ENCODE peak calls at places on chromosomes 12 and 14, in eight cellular contexts. H is memory B cell; J is stimulated activated CD4-positive, alpha-beta T cell treated with anti-CD3 and anti-CD28 coated beads, Interleukin-2, amount 100 ng/mL, for 48 hours; U is germinal center; C is cardiac fibroblast; M is sigmoid colon; Y is astrocyte of the cerebellum; L is foreskin fibroblast. I is an unnamed sample.
A peak's percentile ranks its signal among the peaks of the same experiment; 100 is the strongest.

GRCh38 chr12:128783129-128783574 is 40.6 kb downstream of the SLC15A4 start:
- DNase-seq in H (peak; percentile 68), J (peak; percentile 23), U (peak; percentile 57), C (peak; percentile 62), M (peak; percentile 14), Y (no peak), L (peak; percentile 14), I (no peak)

GRCh38 chr14:92122351-92122677 is 545 bp downstream of the CPSF2 start:
- DNase-seq in H (no peak), J (no peak), U (peak; percentile 11), C (peak; percentile 47), M (no peak), Y (no peak), L (no peak), I (no peak)

GRCh38 chr14:80762829-80763228 is 178.7 kb downstream of the CEP128 start:
- DNase-seq in H (no peak), J (no peak), U (no peak), C (no peak), M (no peak), Y (no peak), L (no peak), I (no peak)

GRCh38 chr12:51521554-51522276 is 69.3 kb upstream of the SCN8A start:
- DNase-seq in H (no peak), J (no peak), U (no peak), C (peak; percentile 10), M (no peak), Y (no peak), L (no peak), I (no peak)

GRCh38 chr12:19757317-19757877 is 318.1 kb downstream of the AEBP2 start:
- DNase-seq in H (no peak), J (no peak), U (no peak), C (peak; percentile 70), M (no peak), Y (peak; percentile 56), L (no peak), I (no peak)

GRCh38 chr14:63938198-63939005 is 85.6 kb downstream of the SYNE2 start:
- DNase-seq in H (no peak), J (no peak), U (peak; percentile 13), C (no peak), M (no peak), Y (no peak), L (no peak), I (no peak)

GRCh38 chr12:583251-583869 is 79.9 kb downstream of the NINJ2 start:
- DNase-seq in H (no peak), J (no peak), U (no peak), C (no peak), M (peak; percentile 59), Y (no peak), L (no peak), I (no peak)

GRCh38 chr12:53492830-53493609 is 6.2 kb downstream of the MAP3K12 start:
- DNase-seq in H (peak; percentile 84), J (peak; percentile 83), U (peak; percentile 89), C (peak; percentile 86), M (peak; percentile 97), Y (peak; percentile 49), L (peak; percentile 83), I (peak; percentile 95)

GRCh38 chr12:50050410-50051280 is 6.8 kb upstream of the ASIC1 start:
- DNase-seq in H (no peak), J (no peak), U (no peak), C (peak; percentile 66), M (peak; percentile 93), Y (no peak), L (peak; percentile 47), I (no peak)

GRCh38 chr12:53978477-53979356 is 4.0 kb upstream of the HOTAIR start:
- DNase-seq in H (no peak), J (no peak), U (no peak), C (no peak), M (no peak), Y (no peak), L (peak; percentile 89), I (no peak)

GRCh38 chr12:88922816-88923215 is 342.5 kb upstream of the KITLG start:
- DNase-seq in H (no peak), J (no peak), U (no peak), C (peak; percentile 58), M (no peak), Y (no peak), L (no peak), I (no peak)

GRCh38 chr12:113762155-113762848 is 203.8 kb downstream of the RBM19 start:
- DNase-seq in H (no peak), J (no peak), U (no peak), C (no peak), M (no peak), Y (no peak), L (no peak), I (no peak)

GRCh38 chr12:50550530-50551223 is 45.9 kb downstream of the DIP2B start:
- DNase-seq in H (no peak), J (no peak), U (no peak), C (peak; percentile 64), M (no peak), Y (no peak), L (peak; percentile 37), I (no peak)

GRCh38 chr12:13181375-13182070 is 15.0 kb upstream of the EMP1 start:
- DNase-seq in H (no peak), J (no peak), U (no peak), C (no peak), M (no peak), Y (no peak), L (no peak), I (no peak)

GRCh38 chr12:60205500-60205899 is 609.7 kb downstream of the SLC16A7 start:
- DNase-seq in H (no peak), J (no peak), U (no peak), C (peak; percentile 70), M (no peak), Y (peak; percentile 26), L (peak; percentile 42), I (no peak)

GRCh38 chr14:38716871-38717270 is 386.2 kb downstream of the SEC23A start:
- DNase-seq in H (no peak), J (no peak), U (no peak), C (no peak), M (no peak), Y (no peak), L (no peak), I (no peak)

GRCh38 chr12:27652174-27652763 is 44.0 kb upstream of the REP15 start:
- DNase-seq in H (peak; percentile 25), J (peak; percentile 32), U (peak; percentile 34), C (peak; percentile 91), M (no peak), Y (peak; percentile 80), L (peak; percentile 69), I (no peak)

GRCh38 chr12:124379938-124380754 is 85.3 kb downstream of the RFLNA start:
- DNase-seq in H (no peak), J (no peak), U (no peak), C (peak; percentile 92), M (peak; percentile 94), Y (peak; percentile 82), L (peak; percentile 86), I (no peak)

GRCh38 chr14:61925043-61925442 is 162.8 kb downstream of the SNAPC1 start:
- DNase-seq in H (peak; percentile 14), J (no peak), U (no peak), C (peak; percentile 40), M (no peak), Y (peak; percentile 19), L (no peak), I (no peak)

GRCh38 chr12:89655851-89656250 is 52.8 kb downstream of the ATP2B1 start:
- DNase-seq in H (no peak), J (no peak), U (no peak), C (no peak), M (no peak), Y (no peak), L (no peak), I (no peak)

GRCh38 chr14:31283568-31284252 is 76.1 kb upstream of the HECTD1 start:
- DNase-seq in H (no peak), J (no peak), U (no peak), C (no peak), M (no peak), Y (no peak), L (no peak), I (no peak)

GRCh38 chr14:103549361-103550311 is 12.8 kb downstream of the BAG5 start:
- DNase-seq in H (no peak), J (no peak), U (no peak), C (no peak), M (peak; percentile 89), Y (no peak), L (no peak), I (no peak)

GRCh38 chr12:65695077-65695865 is 129.0 kb upstream of the HMGA2 start:
- DNase-seq in H (no peak), J (no peak), U (no peak), C (peak; percentile 99), M (no peak), Y (peak; percentile 95), L (peak; percentile 97), I (no peak)

GRCh38 chr12:25994901-25995625 is 36.6 kb downstream of the RASSF8 start:
- DNase-seq in H (no peak), J (no peak), U (no peak), C (no peak), M (no peak), Y (no peak), L (no peak), I (no peak)

GRCh38 chr14:55084648-55085441 is 33.4 kb downstream of the MAPK1IP1L start:
- DNase-seq in H (no peak), J (no peak), U (no peak), C (no peak), M (no peak), Y (no peak), L (no peak), I (no peak)

GRCh38 chr14:38187475-38187874 is 20.2 kb upstream of the SSTR1 start:
- DNase-seq in H (no peak), J (no peak), U (no peak), C (no peak), M (no peak), Y (no peak), L (no peak), I (no peak)

GRCh38 chr14:103542545-103543088 is 13.6 kb downstream of the TRMT61A start:
- DNase-seq in H (no peak), J (no peak), U (no peak), C (no peak), M (peak; percentile 86), Y (no peak), L (no peak), I (no peak)

GRCh38 chr14:105094193-105094907 is 29.1 kb upstream of the GPR132 start:
- DNase-seq in H (no peak), J (no peak), U (no peak), C (no peak), M (no peak), Y (no peak), L (no peak), I (no peak)

GRCh38 chr14:67377916-67378315 is 17.8 kb downstream of the EIF2S1 start:
- DNase-seq in H (no peak), J (no peak), U (no peak), C (no peak), M (no peak), Y (no peak), L (no peak), I (no peak)

GRCh38 chr12:29544428-29545101 is 47.1 kb upstream of the OVCH1 start:
- DNase-seq in H (no peak), J (no peak), U (no peak), C (no peak), M (no peak), Y (no peak), L (no peak), I (no peak)